ENCODE peak calls at places on chromosome 10, in four cellular contexts. W, R, X and C are unnamed samples.

GRCh38 chr10:11411926-11412545 is 199.4 kb downstream of the USP6NL start:
- DNase-seq in W (no peak), R (no peak), X (peak; percentile 23), C (no peak)

GRCh38 chr10:103727546-103727963 is 127.8 kb downstream of the SH3PXD2A start:
- DNase-seq in W (no peak), R (no peak), X (no peak), C (no peak)

GRCh38 chr10:30581779-30582380 is 47.7 kb downstream of the LYZL2 start:
- DNase-seq in W (no peak), R (peak; percentile 25), X (peak; percentile 52), C (no peak)

GRCh38 chr10:127563718-127564553 is 14.8 kb downstream of the NPS start:
- DNase-seq in W (no peak), R (peak; percentile 4), X (peak; percentile 31), C (no peak)

GRCh38 chr10:101494650-101495049 is 93.4 kb downstream of the POLL start:
- DNase-seq in W (no peak), R (no peak), X (no peak), C (no peak)

GRCh38 chr10:68224810-68225209 is 7.1 kb downstream of the ATOH7 start:
- DNase-seq in W (no peak), R (no peak), X (no peak), C (peak; percentile 31)

GRCh38 chr10:24716295-24716694 is 7.4 kb downstream of the ARHGAP21 start:
- DNase-seq in W (no peak), R (no peak), X (no peak), C (peak; percentile 83)

GRCh38 chr10:61364619-61365018 is 88.6 kb downstream of the TMEM26 start:
- DNase-seq in W (no peak), R (no peak), X (no peak), C (no peak)

GRCh38 chr10:88070080-88070880 is 206.9 kb downstream of the PTEN start:
- DNase-seq in W (no peak), R (no peak), X (peak; percentile 71), C (no peak)

GRCh38 chr10:5576780-5577472 is 52.2 kb downstream of the CALML3 start:
- DNase-seq in W (no peak), R (no peak), X (no peak), C (no peak)

GRCh38 chr10:118965636-118966035 is 63.9 kb upstream of the NANOS1 start:
- DNase-seq in W (no peak), R (no peak), X (no peak), C (no peak)

GRCh38 chr10:114647545-114648138 is 10.4 kb downstream of the ABLIM1 start:
- DNase-seq in W (no peak), R (no peak), X (no peak), C (no peak)

GRCh38 chr10:132202070-132202970 is 15.6 kb downstream of the DPYSL4 start:
- DNase-seq in W (no peak), R (no peak), X (no peak), C (no peak)

GRCh38 chr10:46216003-46216634 is 70.7 kb upstream of the ANTXRL start:
- DNase-seq in W (no peak), R (no peak), X (no peak), C (peak; percentile 87)

GRCh38 chr10:15168296-15168780 is at the start of gene NMT2:
- DNase-seq in W (no peak), R (no peak), X (peak; percentile 89), C (no peak)

GRCh38 chr10:30587522-30588031 is 42.0 kb downstream of the LYZL2 start:
- DNase-seq in W (no peak), R (peak; percentile 79), X (peak; percentile 76), C (no peak)

GRCh38 chr10:89805599-89806013 is 104.2 kb downstream of the KIF20B start:
- DNase-seq in W (no peak), R (no peak), X (no peak), C (no peak)

GRCh38 chr10:47318706-47319105 is 3.5 kb upstream of the GDF2 start:
- DNase-seq in W (no peak), R (no peak), X (peak; percentile 16), C (no peak)

GRCh38 chr10:13790196-13790595 is 203.4 kb downstream of the PRPF18 start:
- DNase-seq in W (no peak), R (no peak), X (no peak), C (no peak)

GRCh38 chr10:60883187-60883586 is 60.8 kb downstream of the RHOBTB1 start:
- DNase-seq in W (no peak), R (peak; percentile 7), X (peak; percentile 12), C (no peak)

GRCh38 chr10:93208717-93209464 is 135.2 kb downstream of the CYP26A1 start:
- DNase-seq in W (no peak), R (no peak), X (no peak), C (peak; percentile 83)

GRCh38 chr10:15427836-15428414 is 56.8 kb upstream of the FAM171A1 start:
- DNase-seq in W (no peak), R (no peak), X (peak; percentile 14), C (no peak)

GRCh38 chr10:132137111-132138072 is 49.4 kb upstream of the DPYSL4 start:
- DNase-seq in W (no peak), R (no peak), X (no peak), C (no peak)

GRCh38 chr10:26486985-26487850 is 49.1 kb downstream of the APBB1IP start:
- DNase-seq in W (no peak), R (no peak), X (no peak), C (no peak)

GRCh38 chr10:84205049-84205852 is 10.9 kb downstream of the CDHR1 start:
- DNase-seq in W (no peak), R (peak; percentile 70), X (peak; percentile 67), C (no peak)

GRCh38 chr10:72375173-72375572 is 20.5 kb upstream of the DNAJB12 start:
- DNase-seq in W (no peak), R (no peak), X (no peak), C (no peak)
- TF ChIP-seq CTCF in W (no peak), R (no peak), X (no peak), C (no peak)

GRCh38 chr10:18795549-18795948 is 136.3 kb downstream of the ARL5B start:
- DNase-seq in W (no peak), R (no peak), X (no peak), C (no peak)

GRCh38 chr10:18797286-18797685 is 138.1 kb downstream of the ARL5B start:
- DNase-seq in W (no peak), R (no peak), X (no peak), C (no peak)

DNA sequence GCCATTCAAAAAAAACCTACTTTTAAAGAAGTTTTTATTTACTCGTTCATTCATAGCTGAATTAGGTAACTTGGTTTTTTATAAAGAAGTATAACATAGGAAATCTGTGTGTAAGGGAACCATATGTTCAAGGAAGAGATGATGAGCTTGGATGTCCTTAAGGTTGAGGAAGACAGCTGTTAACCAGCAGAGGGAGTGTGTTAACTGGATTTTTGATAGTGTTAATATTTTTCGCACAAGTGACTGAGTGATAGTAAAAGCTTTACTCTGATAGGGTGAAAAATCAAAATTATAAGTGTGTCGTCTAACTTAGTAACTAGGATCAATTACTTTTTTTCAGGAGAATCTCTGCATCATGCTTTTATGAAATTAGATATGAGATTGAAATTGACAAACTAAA is 134.7 kb downstream of the ARL5B start:
- DNase-seq in W (no peak), R (no peak), X (no peak), C (no peak)
- TF ChIP-seq CTCF in W (peak; percentile 21), R (no peak), X (peak; percentile 49), C (peak; percentile 19)

GRCh38 chr10:57579926-57580325 is 687.8 kb downstream of the IPMK start:
- DNase-seq in W (no peak), R (peak; percentile 4), X (peak; percentile 8), C (no peak)
- TF ChIP-seq CTCF in W (peak; percentile 77), R (no peak), X (peak; percentile 48), C (no peak)

DNA sequence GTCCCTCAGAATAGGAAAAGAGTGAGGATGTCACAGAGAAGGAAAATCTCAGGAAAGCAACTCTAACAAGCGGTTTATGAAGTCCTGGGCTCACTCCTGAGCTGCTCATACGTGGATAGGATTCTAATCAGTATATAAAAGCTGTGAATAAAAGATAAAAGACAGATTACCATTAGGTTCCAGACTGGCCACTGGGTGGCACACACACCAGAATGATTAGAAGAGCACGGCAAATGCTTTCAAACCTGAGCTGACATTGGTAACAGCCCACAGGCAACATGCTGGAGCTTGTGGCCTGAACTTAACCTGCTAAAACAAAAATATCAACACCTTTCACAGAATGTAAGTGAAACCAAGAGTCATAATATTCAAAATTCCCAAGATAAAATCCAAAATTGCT is 370.8 kb downstream of the GRID1 start:
- DNase-seq in W (peak; percentile 21), R (peak; percentile 23), X (peak; percentile 50), C (peak; percentile 47)
- TF ChIP-seq CTCF in W (peak; percentile 45), R (no peak), X (peak; percentile 81), C (no peak)

GRCh38 chr10:66455304-66455703 is 470.5 kb upstream of the LRRTM3 start:
- DNase-seq in W (no peak), R (no peak), X (no peak), C (no peak)
- TF ChIP-seq CTCF in W (peak; percentile 23), R (no peak), X (peak; percentile 25), C (no peak)